ENCODE peak calls at places on chromosomes 12 and 14, in six cellular contexts. E is K562, V is HepG2, L is SK-N-SH, S is GM12878, P is H1. Z is an unnamed sample.

GRCh38 chr12:80684077-80684495 is 23.3 kb upstream of the MYF6 start:
- DNase-seq in E (no peak), V (no peak), L (no peak), S (no peak), P (peak; percentile 61), Z (no peak)

GRCh38 chr14:91371011-91371989 is 46.3 kb downstream of the CCDC88C start:
- DNase-seq in E (no peak), V (no peak), L (no peak), S (no peak), P (no peak), Z (no peak)

GRCh38 chr12:104286538-104287482 is 16.7 kb upstream of the EID3 start:
- DNase-seq in E (peak; percentile 70), V (peak; percentile 95), L (peak; percentile 82), S (peak; percentile 94), P (peak; percentile 90), Z (peak; percentile 88)

GRCh38 chr12:99386907-99387306 is 260.6 kb upstream of the GARIN6 start:
- DNase-seq in E (no peak), V (peak; percentile 48), L (peak; percentile 3), S (no peak), P (no peak), Z (peak; percentile 4)

GRCh38 chr14:74888164-74889158 is 6.7 kb downstream of the DLST start:
- DNase-seq in E (peak; percentile 29), V (no peak), L (no peak), S (no peak), P (no peak), Z (no peak)

GRCh38 chr14:50773632-50774541 is 57.1 kb downstream of the NIN start:
- DNase-seq in E (peak; percentile 60), V (peak; percentile 11), L (peak; percentile 76), S (no peak), P (peak; percentile 38), Z (peak; percentile 8)

GRCh38 chr12:55681142-55682077 is 26.3 kb downstream of the ITGA7 start:
- DNase-seq in E (peak; percentile 20), V (peak; percentile 92), L (no peak), S (no peak), P (peak; percentile 61), Z (peak; percentile 61)

GRCh38 chr12:132729541-132730320 is 19.1 kb downstream of the PGAM5 start:
- DNase-seq in E (no peak), V (no peak), L (peak; percentile 52), S (no peak), P (no peak), Z (no peak)

GRCh38 chr14:29282169-29282568 is 515.6 kb downstream of the FOXG1 start:
- DNase-seq in E (no peak), V (no peak), L (no peak), S (no peak), P (no peak), Z (no peak)

GRCh38 chr12:10641735-10642500 is 28.5 kb upstream of the MAGOHB start:
- DNase-seq in E (no peak), V (no peak), L (no peak), S (no peak), P (no peak), Z (no peak)

GRCh38 chr12:67663121-67663520 is 14.6 kb downstream of the DYRK2 start:
- DNase-seq in E (no peak), V (no peak), L (no peak), S (no peak), P (no peak), Z (no peak)

GRCh38 chr14:52391866-52392600 is 77.9 kb downstream of the PTGER2 start:
- DNase-seq in E (no peak), V (no peak), L (no peak), S (no peak), P (no peak), Z (no peak)

GRCh38 chr12:46198913-46199312 is 69.9 kb downstream of the SLC38A1 start:
- DNase-seq in E (no peak), V (no peak), L (no peak), S (no peak), P (no peak), Z (no peak)

GRCh38 chr12:127125607-127126259 is 1141.2 kb upstream of the TMEM132C start:
- DNase-seq in E (peak; percentile 81), V (no peak), L (no peak), S (peak; percentile 56), P (no peak), Z (no peak)

GRCh38 chr12:44159211-44159610 is 323.3 kb downstream of the TMEM117 start:
- DNase-seq in E (no peak), V (peak; percentile 14), L (no peak), S (no peak), P (no peak), Z (no peak)

GRCh38 chr14:61381589-61381988 is 60.2 kb downstream of the PRKCH start:
- DNase-seq in E (no peak), V (no peak), L (no peak), S (no peak), P (no peak), Z (no peak)
- TF ChIP-seq GABPA in E (no peak), V (no peak), L (no peak), S (no peak), P (no peak), Z (no peak)

GRCh38 chr14:104136472-104137296 is 1.7 kb upstream of the KIF26A start:
- DNase-seq in E (no peak), V (no peak), L (peak; percentile 76), S (no peak), P (no peak), Z (no peak)

GRCh38 chr14:104137297-104138097 is 890 bp upstream of the KIF26A start:
- DNase-seq in E (peak; percentile 53), V (peak; percentile 10), L (peak; percentile 92), S (no peak), P (no peak), Z (peak; percentile 29)

GRCh38 chr14:104134061-104134965 is 4.1 kb upstream of the KIF26A start:
- DNase-seq in E (no peak), V (no peak), L (peak; percentile 20), S (no peak), P (no peak), Z (no peak)

GRCh38 chr14:104135121-104135903 is 3.1 kb upstream of the KIF26A start:
- DNase-seq in E (no peak), V (peak; percentile 4), L (peak; percentile 81), S (no peak), P (no peak), Z (no peak)

DNA sequence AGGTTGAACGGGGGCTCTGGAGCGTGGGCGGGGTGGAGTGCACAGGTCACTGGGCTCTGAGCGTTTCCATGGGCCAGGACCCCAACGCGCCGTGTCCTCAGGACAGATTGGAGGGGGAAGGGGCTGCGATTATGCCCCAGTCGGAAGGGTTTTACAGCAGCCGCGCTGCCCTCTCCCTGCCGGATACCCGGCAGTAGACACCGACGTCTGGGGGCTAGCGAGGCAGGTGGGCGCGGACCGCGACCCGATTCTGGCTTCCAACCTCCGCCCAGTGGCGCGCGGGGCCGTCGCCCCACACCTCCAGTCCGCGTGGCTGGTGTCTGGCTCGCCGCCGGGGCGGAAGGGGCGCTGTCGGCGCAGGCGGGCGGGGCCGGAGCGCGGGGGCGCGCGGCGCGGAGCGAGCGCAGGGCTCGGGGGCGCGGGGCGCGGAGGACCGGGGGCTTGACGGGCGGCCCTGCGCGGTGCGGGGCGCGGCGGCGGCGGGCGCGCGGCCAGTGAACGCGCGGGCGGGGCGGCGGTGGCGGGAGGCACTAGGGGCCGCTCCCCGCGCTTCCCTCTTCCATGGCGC is 2.4 kb upstream of the KIF26A start:
- DNase-seq in E (no peak), V (no peak), L (peak; percentile 90), S (no peak), P (no peak), Z (no peak)
- TF ChIP-seq GABPA in E (no peak), V (no peak), L (no peak), S (no peak), P (no peak), Z (no peak)

GRCh38 chr12:47941475-47942326 is 21.7 kb upstream of the TMEM106C start:
- DNase-seq in E (no peak), V (no peak), L (no peak), S (no peak), P (no peak), Z (no peak)
- TF ChIP-seq GABPA in E (no peak), V (no peak), L (no peak), S (no peak), P (no peak), Z (no peak)

GRCh38 chr12:24071842-24072241 is 122.4 kb upstream of the SOX5 start:
- DNase-seq in E (no peak), V (no peak), L (no peak), S (no peak), P (no peak), Z (no peak)

GRCh38 chr12:24066865-24067264 is 117.4 kb upstream of the SOX5 start:
- DNase-seq in E (no peak), V (no peak), L (no peak), S (no peak), P (no peak), Z (no peak)

GRCh38 chr12:24073170-24073810 is 123.8 kb upstream of the SOX5 start:
- DNase-seq in E (no peak), V (no peak), L (no peak), S (no peak), P (no peak), Z (no peak)

GRCh38 chr12:24072302-24072701 is 122.8 kb upstream of the SOX5 start:
- DNase-seq in E (no peak), V (no peak), L (no peak), S (no peak), P (no peak), Z (no peak)

DNA sequence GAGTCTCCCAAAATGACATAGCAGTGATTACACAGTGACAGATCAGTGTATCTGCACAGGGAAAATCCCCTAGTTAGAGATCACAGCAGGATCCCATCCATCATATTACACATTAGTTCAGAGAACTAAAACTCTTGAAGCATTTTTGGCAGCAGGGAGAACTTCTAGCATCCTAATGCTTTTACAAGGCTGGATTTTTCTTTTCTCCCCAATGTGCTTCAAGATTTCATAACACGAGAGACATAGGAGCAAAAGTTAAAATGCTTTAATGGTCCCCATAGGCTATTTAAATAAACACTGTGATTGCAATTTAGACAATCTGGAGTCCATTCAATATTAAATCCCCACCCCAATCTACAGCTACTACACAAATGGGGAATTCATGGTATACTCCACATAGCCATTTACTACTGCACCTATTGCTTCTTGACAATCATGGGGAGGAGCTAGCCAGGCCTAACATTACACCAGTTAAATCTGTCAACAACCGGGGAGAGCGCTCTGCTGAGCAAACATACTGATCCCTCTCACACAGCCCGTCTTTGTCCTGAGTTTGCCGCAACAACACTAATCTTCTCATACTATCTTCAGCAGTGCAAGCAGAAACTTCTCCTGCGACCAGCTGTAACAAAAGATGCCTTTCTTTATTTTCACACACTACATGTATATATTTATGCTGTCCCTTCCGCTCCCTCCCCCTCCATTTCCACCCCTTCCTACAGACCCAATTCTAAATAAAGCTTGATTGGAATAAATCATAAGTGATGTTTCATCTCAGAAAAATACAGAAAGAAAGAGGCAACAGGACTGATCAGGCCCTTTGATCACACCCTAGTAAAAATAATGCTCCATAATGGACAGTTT is 120.3 kb upstream of the SOX5 start:
- DNase-seq in E (no peak), V (peak; percentile 98), L (no peak), S (no peak), P (no peak), Z (no peak)
- TF ChIP-seq GABPA in E (no peak), V (no peak), L (no peak), S (no peak), P (no peak), Z (no peak)

GRCh38 chr14:100348253-100348729 is 25.2 kb downstream of the SLC25A47 start:
- DNase-seq in E (no peak), V (peak; percentile 47), L (no peak), S (no peak), P (no peak), Z (no peak)
- TF ChIP-seq GABPA in E (no peak), V (no peak), L (no peak), S (no peak), P (no peak), Z (no peak)

GRCh38 chr14:96681826-96682225 is 115.4 kb upstream of the VRK1 start:
- DNase-seq in E (no peak), V (no peak), L (no peak), S (no peak), P (no peak), Z (no peak)
- TF ChIP-seq GABPA in E (no peak), V (no peak), L (no peak), S (no peak), P (no peak), Z (no peak)